ENCODE peak calls at places on chromosomes 4 and X, in four cellular contexts. One of them, this sample, is unnamed.
A peak's percentile ranks its signal among the peaks of the same experiment; 100 is the strongest.

GRCh38 chr4:8671712-8672290 is 79.2 kb downstream of the CPZ start:
- DNase-seq in HCT116: no peak
- DNase-seq in GM23248: no peak
- DNase-seq in fibroblast of lung: no peak
- DNase-seq in this sample: no peak

GRCh38 chr4:70761276-70761816 is 39.6 kb downstream of the RUFY3 start:
- DNase-seq in HCT116: no peak
- DNase-seq in GM23248: peak; percentile 33
- DNase-seq in fibroblast of lung: no peak
- DNase-seq in this sample: no peak

GRCh38 chr4:86891785-86892638 is at the start of gene C4orf36:
- DNase-seq in HCT116: peak; percentile 66
- DNase-seq in GM23248: peak; percentile 69
- DNase-seq in fibroblast of lung: peak; percentile 48
- DNase-seq in this sample: peak; percentile 38

GRCh38 chr4:137946423-137946822 is 295.7 kb downstream of the SLC7A11 start:
- DNase-seq in HCT116: no peak
- DNase-seq in GM23248: peak; percentile 40
- DNase-seq in fibroblast of lung: peak; percentile 51
- DNase-seq in this sample: no peak

GRCh38 chr4:84484274-84484673 is 14.8 kb downstream of the NKX6-1 start:
- DNase-seq in HCT116: no peak
- DNase-seq in GM23248: no peak
- DNase-seq in fibroblast of lung: no peak
- DNase-seq in this sample: no peak

GRCh38 chrX:135596495-135596894 is 76.0 kb downstream of the INTS6L start:
- DNase-seq in HCT116: peak; percentile 38
- DNase-seq in GM23248: peak; percentile 59
- DNase-seq in fibroblast of lung: peak; percentile 1
- DNase-seq in this sample: peak; percentile 47

GRCh38 chr4:60611762-60612496 is 588.2 kb upstream of the ADGRL3 start:
- DNase-seq in HCT116: no peak
- DNase-seq in GM23248: no peak
- DNase-seq in fibroblast of lung: peak; percentile 36
- DNase-seq in this sample: no peak

GRCh38 chr4:832108-832507 is 6.2 kb upstream of the CPLX1 start:
- DNase-seq in HCT116: no peak
- DNase-seq in GM23248: no peak
- DNase-seq in fibroblast of lung: no peak
- DNase-seq in this sample: no peak

GRCh38 chr4:65918217-65918616 is 247.9 kb upstream of the EPHA5 start:
- DNase-seq in HCT116: no peak
- DNase-seq in GM23248: no peak
- DNase-seq in fibroblast of lung: peak; percentile 52
- DNase-seq in this sample: no peak

GRCh38 chr4:144316869-144317268 is 176.4 kb upstream of the GYPA start:
- DNase-seq in HCT116: no peak
- DNase-seq in GM23248: no peak
- DNase-seq in fibroblast of lung: no peak
- DNase-seq in this sample: no peak

GRCh38 chr4:47703964-47704363 is 133.9 kb downstream of the CORIN start:
- DNase-seq in HCT116: no peak
- DNase-seq in GM23248: peak; percentile 10
- DNase-seq in fibroblast of lung: no peak
- DNase-seq in this sample: no peak

GRCh38 chrX:155216940-155217450 is 735 bp downstream of the VBP1 start:
- DNase-seq in HCT116: no peak
- DNase-seq in GM23248: peak; percentile 40
- DNase-seq in fibroblast of lung: no peak
- DNase-seq in this sample: no peak

GRCh38 chr4:185018834-185019450 is 652 bp downstream of the HELT start:
- DNase-seq in HCT116: no peak
- DNase-seq in GM23248: no peak
- DNase-seq in fibroblast of lung: no peak
- DNase-seq in this sample: no peak

GRCh38 chrX:114798902-114799301 is 215.0 kb downstream of the HTR2C start:
- DNase-seq in HCT116: peak; percentile 38
- DNase-seq in GM23248: peak; percentile 56
- DNase-seq in fibroblast of lung: peak; percentile 2
- DNase-seq in this sample: no peak

GRCh38 chr4:145937021-145937861 is 1.4 kb downstream of the ZNF827 start:
- DNase-seq in HCT116: no peak
- DNase-seq in GM23248: peak; percentile 79
- DNase-seq in fibroblast of lung: peak; percentile 68
- DNase-seq in this sample: peak; percentile 38

GRCh38 chr4:145937990-145938611 is 522 bp downstream of the ZNF827 start:
- DNase-seq in HCT116: no peak
- DNase-seq in GM23248: peak; percentile 69
- DNase-seq in fibroblast of lung: peak; percentile 42
- DNase-seq in this sample: peak; percentile 31

GRCh38 chr4:145939856-145940255 is 1.2 kb upstream of the ZNF827 start:
- DNase-seq in HCT116: no peak
- DNase-seq in GM23248: peak; percentile 65
- DNase-seq in fibroblast of lung: peak; percentile 78
- DNase-seq in this sample: no peak

GRCh38 chr4:145939241-145939640 is 618 bp upstream of the ZNF827 start:
- DNase-seq in HCT116: no peak
- DNase-seq in GM23248: peak; percentile 48
- DNase-seq in fibroblast of lung: peak; percentile 41
- DNase-seq in this sample: no peak

DNA sequence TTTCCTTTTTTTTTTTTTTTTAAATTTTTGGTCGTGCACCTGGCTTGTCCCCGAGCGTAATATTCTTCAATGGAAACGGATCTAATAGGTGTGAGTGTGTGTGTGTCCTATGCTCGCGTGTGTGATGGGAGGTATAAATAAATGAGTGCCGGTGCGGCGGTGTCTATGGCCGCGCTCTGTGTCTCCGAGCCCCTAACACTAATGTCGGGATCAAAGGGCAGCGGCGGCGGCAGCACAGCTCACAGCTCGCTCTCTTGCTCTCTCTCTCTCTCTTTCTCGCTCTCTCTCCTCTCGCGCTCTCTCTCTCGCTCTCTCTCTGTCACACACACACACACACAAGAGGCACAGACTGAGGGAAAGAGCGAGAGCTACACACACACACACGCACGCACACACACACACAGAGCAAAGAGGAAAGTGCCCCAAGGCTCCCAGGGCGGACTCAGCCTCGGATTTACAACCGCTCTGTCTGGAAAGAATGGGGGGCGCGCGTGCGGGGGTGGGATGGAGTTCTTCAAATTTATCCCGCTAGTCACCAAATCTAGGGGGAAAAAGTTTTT is at the start of gene ZNF827:
- DNase-seq in HCT116: peak; percentile 64
- DNase-seq in GM23248: peak; percentile 79
- DNase-seq in fibroblast of lung: peak; percentile 90
- DNase-seq in this sample: peak; percentile 73
- TF ChIP-seq EZH2 in HCT116: no peak
- TF ChIP-seq EZH2 in GM23248: no peak
- TF ChIP-seq EZH2 in fibroblast of lung: no peak
- TF ChIP-seq EZH2 in this sample: peak; percentile 98

DNA sequence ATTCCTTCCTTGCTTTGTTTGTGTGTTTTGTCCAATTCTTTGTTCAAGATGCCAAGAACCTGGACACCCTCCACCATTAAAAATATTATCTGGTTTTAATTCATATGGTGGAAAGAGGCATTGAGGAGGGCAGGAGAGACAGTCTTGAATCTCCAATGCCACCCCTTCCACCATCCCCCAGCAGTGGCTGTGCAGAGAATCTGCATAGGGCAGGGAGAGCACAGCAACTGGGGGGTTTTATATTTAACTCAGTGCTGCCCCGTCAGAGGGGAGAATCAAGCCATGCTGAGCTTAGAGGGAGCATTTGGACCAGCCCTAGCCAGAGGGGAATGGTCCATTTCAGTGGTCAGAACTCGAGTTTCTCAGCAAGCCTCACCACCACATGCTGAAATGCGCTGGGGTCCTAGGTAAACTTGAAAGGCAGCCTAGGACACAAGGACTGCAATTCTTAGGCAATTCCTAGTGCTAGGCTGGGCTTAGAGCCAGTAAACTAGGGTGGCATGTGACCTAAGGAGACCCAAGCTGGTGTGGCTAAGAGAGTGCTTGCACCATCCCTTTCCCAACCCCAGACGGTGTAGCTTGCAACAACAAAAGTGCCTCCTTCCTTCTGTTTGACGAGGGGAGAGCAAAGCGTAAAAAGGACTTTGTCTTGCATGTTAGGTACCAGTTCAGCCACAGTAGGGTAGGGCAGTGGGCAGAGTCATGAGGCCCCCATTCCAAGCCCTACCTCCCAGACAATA is 34.2 kb downstream of the CCDC158 start:
- DNase-seq in HCT116: no peak
- DNase-seq in GM23248: no peak
- DNase-seq in fibroblast of lung: no peak
- DNase-seq in this sample: no peak
- H2AFZ ChIP-seq in HCT116: no peak overlapping the region
- H2AFZ ChIP-seq in GM23248: no peak overlapping the region
- H2AFZ ChIP-seq in fibroblast of lung: no peak overlapping the region
- H2AFZ ChIP-seq in this sample: no peak overlapping the region

GRCh38 chrX:7149421-7149820 is 1.5 kb upstream of the PUDP start:
- DNase-seq in HCT116: no peak
- DNase-seq in GM23248: no peak
- DNase-seq in fibroblast of lung: no peak
- DNase-seq in this sample: no peak

GRCh38 chrX:7146703-7147430 is 645 bp upstream of the STS start:
- DNase-seq in HCT116: no peak
- DNase-seq in GM23248: peak; percentile 36
- DNase-seq in fibroblast of lung: no peak
- DNase-seq in this sample: peak; percentile 34

GRCh38 chrX:7147431-7147977 is at the start of gene STS:
- DNase-seq in HCT116: no peak
- DNase-seq in GM23248: no peak
- DNase-seq in fibroblast of lung: peak; percentile 28
- DNase-seq in this sample: peak; percentile 53

GRCh38 chrX:7146026-7146702 is 1.3 kb upstream of the STS start:
- DNase-seq in HCT116: no peak
- DNase-seq in GM23248: peak; percentile 29
- DNase-seq in fibroblast of lung: no peak
- DNase-seq in this sample: no peak

DNA sequence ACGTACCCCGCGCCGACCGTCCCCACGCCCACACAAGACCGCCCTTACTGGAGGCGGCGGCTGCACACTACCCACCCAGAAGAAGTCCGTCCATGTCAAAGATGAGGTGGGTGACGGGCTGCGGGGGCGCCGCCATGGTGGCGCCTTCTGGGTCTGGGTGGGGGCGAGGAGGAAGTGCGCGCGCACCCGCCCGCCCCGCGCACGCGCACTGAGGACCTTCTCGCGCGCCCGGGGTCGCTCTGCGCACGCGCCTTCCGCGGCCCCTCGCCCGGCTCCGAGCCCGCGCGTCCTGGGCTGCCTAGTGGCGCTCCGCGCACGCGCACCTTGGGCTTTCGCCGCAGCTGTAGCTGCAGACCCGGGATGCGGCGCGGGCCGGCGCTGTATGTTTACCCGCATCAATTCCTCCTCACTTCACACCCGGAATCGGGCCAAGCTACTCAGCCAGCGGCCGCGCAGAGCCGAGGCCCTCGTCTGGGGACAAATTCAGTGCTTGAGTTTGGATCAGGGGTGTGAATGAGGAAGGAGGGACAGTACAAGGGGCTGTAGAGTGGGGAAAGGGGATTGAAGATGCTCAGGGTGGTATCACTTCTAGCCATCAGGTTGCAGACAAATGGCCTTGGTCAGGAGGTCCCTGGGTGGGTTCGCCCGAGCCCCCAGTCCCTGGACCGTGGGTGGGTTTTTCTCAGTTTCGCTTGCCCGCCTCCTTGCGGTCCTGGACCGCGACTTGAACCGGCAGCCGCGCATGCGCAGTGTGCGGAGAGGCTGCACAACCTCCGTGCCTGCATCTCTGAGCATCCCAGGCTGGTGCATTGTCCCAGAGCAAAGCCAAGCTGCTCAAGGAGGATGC is at the start of gene PUDP:
- DNase-seq in HCT116: peak; percentile 37
- DNase-seq in GM23248: peak; percentile 91
- DNase-seq in fibroblast of lung: peak; percentile 71
- DNase-seq in this sample: peak; percentile 86
- H3K4me2 ChIP-seq in HCT116: peak within 1 kb of the TSS; percentile 88
- H3K4me2 ChIP-seq in GM23248: peak within 1 kb of the TSS; percentile 93
- H3K4me2 ChIP-seq in fibroblast of lung: peak within 1 kb of the TSS; percentile 98
- H3K4me2 ChIP-seq in this sample: peak within 1 kb of the TSS; percentile 81

GRCh38 chr4:41750624-41751324 is 2.2 kb upstream of the PHOX2B start:
- DNase-seq in HCT116: no peak
- DNase-seq in GM23248: no peak
- DNase-seq in fibroblast of lung: no peak
- DNase-seq in this sample: no peak
- TF ChIP-seq EZH2 in HCT116: no peak
- TF ChIP-seq EZH2 in GM23248: peak; percentile 47
- TF ChIP-seq EZH2 in fibroblast of lung: peak; percentile 61
- TF ChIP-seq EZH2 in this sample: no peak

GRCh38 chrX:144006811-144007210 is 122.9 kb downstream of the UBE2NL start:
- DNase-seq in HCT116: no peak
- DNase-seq in GM23248: peak; percentile 48
- DNase-seq in fibroblast of lung: peak; percentile 25
- DNase-seq in this sample: no peak
- H2AFZ ChIP-seq in HCT116: no peak overlapping the region
- H2AFZ ChIP-seq in GM23248: peak overlapping the region; percentile 65
- H2AFZ ChIP-seq in fibroblast of lung: no peak overlapping the region
- H2AFZ ChIP-seq in this sample: no peak overlapping the region

GRCh38 chr4:3371038-3371437 is 70.7 kb upstream of the HGFAC start:
- DNase-seq in HCT116: no peak
- DNase-seq in GM23248: peak; percentile 7
- DNase-seq in fibroblast of lung: peak; percentile 34
- DNase-seq in this sample: no peak
- H3K4me2 ChIP-seq in HCT116: no peak overlapping the region
- H3K4me2 ChIP-seq in GM23248: peak overlapping the region; percentile 83
- H3K4me2 ChIP-seq in fibroblast of lung: peak overlapping the region; percentile 13
- H3K4me2 ChIP-seq in this sample: no peak overlapping the region

DNA sequence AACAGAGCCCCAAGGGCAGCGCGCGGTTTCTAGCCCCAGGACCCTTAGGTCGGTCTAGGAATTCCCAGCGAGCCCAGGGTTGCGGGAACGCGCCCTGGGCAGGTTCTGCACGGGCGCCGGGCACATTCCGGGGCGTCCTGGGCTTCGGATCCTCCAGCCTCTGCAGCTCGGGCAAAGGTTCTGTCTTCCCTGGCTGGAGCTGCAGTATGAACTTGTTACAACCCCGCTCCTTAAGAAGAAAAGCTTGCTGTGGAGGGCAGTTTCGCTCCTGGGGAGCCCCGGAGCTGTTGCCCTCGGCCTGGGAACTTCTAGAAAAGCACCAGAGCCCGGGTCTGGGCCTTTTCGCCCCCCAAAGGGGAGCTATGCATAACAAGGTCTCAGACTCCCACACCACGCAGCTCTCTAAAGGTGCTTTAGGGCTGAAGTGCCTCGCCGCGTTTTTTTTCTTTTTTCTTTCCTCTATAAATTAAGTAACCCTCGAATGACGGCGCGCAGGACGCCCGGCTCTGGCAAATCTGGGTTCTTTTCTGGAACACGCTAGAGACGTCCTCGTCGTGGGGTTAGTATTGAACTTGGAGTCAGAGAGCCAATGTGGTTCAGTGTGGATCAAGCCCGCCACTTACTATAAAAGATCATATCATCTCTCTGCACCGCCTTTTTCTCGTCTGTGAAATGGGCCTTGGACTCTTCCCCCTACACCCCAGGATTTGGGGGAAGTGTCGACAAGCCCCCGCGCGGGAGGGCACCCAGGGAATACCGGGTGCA is 5.7 kb downstream of the MSX1 start:
- DNase-seq in HCT116: no peak
- DNase-seq in GM23248: no peak
- DNase-seq in fibroblast of lung: no peak
- DNase-seq in this sample: no peak
- TF ChIP-seq EZH2 in HCT116: no peak
- TF ChIP-seq EZH2 in GM23248: no peak
- TF ChIP-seq EZH2 in fibroblast of lung: no peak
- TF ChIP-seq EZH2 in this sample: no peak

GRCh38 chr4:175252642-175253041 is 334.5 kb downstream of the ADAM29 start:
- DNase-seq in HCT116: no peak
- DNase-seq in GM23248: no peak
- DNase-seq in fibroblast of lung: no peak
- DNase-seq in this sample: no peak
- H2AFZ ChIP-seq in HCT116: no peak overlapping the region
- H2AFZ ChIP-seq in GM23248: no peak overlapping the region
- H2AFZ ChIP-seq in fibroblast of lung: no peak overlapping the region
- H2AFZ ChIP-seq in this sample: no peak overlapping the region